ENCODE peak calls at places on chromosome 5, in ten cellular contexts. One of them, this sample, is unnamed. For H3K4me1, the result is how much of the 10 kb centered on the place peaks cover.

GRCh38 chr5:90562331-90562730 is 3.7 kb downstream of the ADGRV1 start:
- DNase-seq in OCI-LY7: no peak
- DNase-seq in CD8-positive, alpha-beta T cell: no peak
- DNase-seq in right cardiac atrium: no peak
- DNase-seq in prostate gland: no peak
- DNase-seq in neural progenitor cell: peak
- DNase-seq in tibial nerve: no peak
- DNase-seq in cardiac muscle cell: no peak
- DNase-seq in colonic mucosa: no peak
- DNase-seq in upper lobe of left lung: no peak
- DNase-seq in this sample: no peak

GRCh38 chr5:53430618-53431252 is 49.7 kb upstream of the FST start:
- DNase-seq in OCI-LY7: peak
- DNase-seq in CD8-positive, alpha-beta T cell: no peak
- DNase-seq in right cardiac atrium: no peak
- DNase-seq in prostate gland: no peak
- DNase-seq in neural progenitor cell: peak
- DNase-seq in tibial nerve: no peak
- DNase-seq in cardiac muscle cell: peak
- DNase-seq in colonic mucosa: no peak
- DNase-seq in upper lobe of left lung: no peak
- DNase-seq in this sample: no peak

GRCh38 chr5:5638193-5638592 is 215.7 kb downstream of the ICE1 start:
- DNase-seq in OCI-LY7: no peak
- DNase-seq in CD8-positive, alpha-beta T cell: no peak
- DNase-seq in right cardiac atrium: no peak
- DNase-seq in prostate gland: no peak
- DNase-seq in neural progenitor cell: no peak
- DNase-seq in tibial nerve: no peak
- DNase-seq in cardiac muscle cell: peak
- DNase-seq in colonic mucosa: no peak
- DNase-seq in upper lobe of left lung: peak
- DNase-seq in this sample: no peak

GRCh38 chr5:160441352-160441781 is 19.7 kb downstream of the PTTG1 start:
- DNase-seq in OCI-LY7: no peak
- DNase-seq in CD8-positive, alpha-beta T cell: no peak
- DNase-seq in right cardiac atrium: no peak
- DNase-seq in prostate gland: no peak
- DNase-seq in neural progenitor cell: no peak
- DNase-seq in tibial nerve: no peak
- DNase-seq in cardiac muscle cell: no peak
- DNase-seq in colonic mucosa: no peak
- DNase-seq in upper lobe of left lung: no peak
- DNase-seq in this sample: no peak

GRCh38 chr5:60810438-60811085 is 33.5 kb downstream of the ELOVL7 start:
- DNase-seq in OCI-LY7: no peak
- DNase-seq in CD8-positive, alpha-beta T cell: no peak
- DNase-seq in right cardiac atrium: no peak
- DNase-seq in prostate gland: no peak
- DNase-seq in neural progenitor cell: no peak
- DNase-seq in tibial nerve: no peak
- DNase-seq in cardiac muscle cell: no peak
- DNase-seq in colonic mucosa: no peak
- DNase-seq in upper lobe of left lung: no peak
- DNase-seq in this sample: no peak

GRCh38 chr5:157303667-157304327 is 37.9 kb downstream of the CYFIP2 start:
- DNase-seq in OCI-LY7: peak
- DNase-seq in CD8-positive, alpha-beta T cell: peak
- DNase-seq in right cardiac atrium: peak
- DNase-seq in prostate gland: no peak
- DNase-seq in neural progenitor cell: peak
- DNase-seq in tibial nerve: no peak
- DNase-seq in cardiac muscle cell: peak
- DNase-seq in colonic mucosa: no peak
- DNase-seq in upper lobe of left lung: no peak
- DNase-seq in this sample: no peak

GRCh38 chr5:53170748-53171349 is 61.3 kb upstream of the MOCS2 start:
- DNase-seq in OCI-LY7: peak
- DNase-seq in CD8-positive, alpha-beta T cell: no peak
- DNase-seq in right cardiac atrium: no peak
- DNase-seq in prostate gland: no peak
- DNase-seq in neural progenitor cell: peak
- DNase-seq in tibial nerve: no peak
- DNase-seq in cardiac muscle cell: peak
- DNase-seq in colonic mucosa: no peak
- DNase-seq in upper lobe of left lung: no peak
- DNase-seq in this sample: no peak

GRCh38 chr5:127011151-127011550 is 19.2 kb downstream of the MARCHF3 start:
- DNase-seq in OCI-LY7: no peak
- DNase-seq in CD8-positive, alpha-beta T cell: no peak
- DNase-seq in right cardiac atrium: no peak
- DNase-seq in prostate gland: no peak
- DNase-seq in neural progenitor cell: no peak
- DNase-seq in tibial nerve: no peak
- DNase-seq in cardiac muscle cell: no peak
- DNase-seq in colonic mucosa: no peak
- DNase-seq in upper lobe of left lung: no peak
- DNase-seq in this sample: no peak

GRCh38 chr5:146052780-146053179 is 52.6 kb downstream of the PLAC8L1 start:
- DNase-seq in OCI-LY7: peak
- DNase-seq in CD8-positive, alpha-beta T cell: no peak
- DNase-seq in right cardiac atrium: no peak
- DNase-seq in prostate gland: no peak
- DNase-seq in neural progenitor cell: peak
- DNase-seq in tibial nerve: no peak
- DNase-seq in cardiac muscle cell: peak
- DNase-seq in colonic mucosa: no peak
- DNase-seq in upper lobe of left lung: no peak
- DNase-seq in this sample: no peak

GRCh38 chr5:153404747-153405146 is 85.7 kb upstream of the GRIA1 start:
- DNase-seq in OCI-LY7: no peak
- DNase-seq in CD8-positive, alpha-beta T cell: no peak
- DNase-seq in right cardiac atrium: no peak
- DNase-seq in prostate gland: no peak
- DNase-seq in neural progenitor cell: peak
- DNase-seq in tibial nerve: no peak
- DNase-seq in cardiac muscle cell: peak
- DNase-seq in colonic mucosa: no peak
- DNase-seq in upper lobe of left lung: no peak
- DNase-seq in this sample: no peak

GRCh38 chr5:15637886-15638285 is 137.9 kb downstream of the FBXL7 start:
- DNase-seq in OCI-LY7: no peak
- DNase-seq in CD8-positive, alpha-beta T cell: no peak
- DNase-seq in right cardiac atrium: no peak
- DNase-seq in prostate gland: no peak
- DNase-seq in neural progenitor cell: no peak
- DNase-seq in tibial nerve: no peak
- DNase-seq in cardiac muscle cell: no peak
- DNase-seq in colonic mucosa: no peak
- DNase-seq in upper lobe of left lung: no peak
- DNase-seq in this sample: no peak

GRCh38 chr5:66993882-66994281 is 202.7 kb downstream of the CD180 start:
- DNase-seq in OCI-LY7: no peak
- DNase-seq in CD8-positive, alpha-beta T cell: no peak
- DNase-seq in right cardiac atrium: no peak
- DNase-seq in prostate gland: no peak
- DNase-seq in neural progenitor cell: no peak
- DNase-seq in tibial nerve: no peak
- DNase-seq in cardiac muscle cell: no peak
- DNase-seq in colonic mucosa: no peak
- DNase-seq in upper lobe of left lung: no peak
- DNase-seq in this sample: no peak
- H3K4me1 ChIP-seq in OCI-LY7: under half
- H3K4me1 ChIP-seq in CD8-positive, alpha-beta T cell: under half
- H3K4me1 ChIP-seq in right cardiac atrium: under half
- H3K4me1 ChIP-seq in prostate gland: under half
- H3K4me1 ChIP-seq in neural progenitor cell: under half
- H3K4me1 ChIP-seq in tibial nerve: under half
- H3K4me1 ChIP-seq in cardiac muscle cell: under half
- H3K4me1 ChIP-seq in colonic mucosa: under half
- H3K4me1 ChIP-seq in upper lobe of left lung: under half
- H3K4me1 ChIP-seq in this sample: under half

GRCh38 chr5:158754018-158754514 is 345.6 kb downstream of the EBF1 start:
- DNase-seq in OCI-LY7: no peak
- DNase-seq in CD8-positive, alpha-beta T cell: no peak
- DNase-seq in right cardiac atrium: no peak
- DNase-seq in prostate gland: no peak
- DNase-seq in neural progenitor cell: no peak
- DNase-seq in tibial nerve: no peak
- DNase-seq in cardiac muscle cell: no peak
- DNase-seq in colonic mucosa: no peak
- DNase-seq in upper lobe of left lung: no peak
- DNase-seq in this sample: no peak

GRCh38 chr5:158752656-158752973 is 347.1 kb downstream of the EBF1 start:
- DNase-seq in OCI-LY7: no peak
- DNase-seq in CD8-positive, alpha-beta T cell: no peak
- DNase-seq in right cardiac atrium: no peak
- DNase-seq in prostate gland: no peak
- DNase-seq in neural progenitor cell: no peak
- DNase-seq in tibial nerve: no peak
- DNase-seq in cardiac muscle cell: no peak
- DNase-seq in colonic mucosa: no peak
- DNase-seq in upper lobe of left lung: no peak
- DNase-seq in this sample: no peak

GRCh38 chr5:158755221-158755620 is 344.5 kb downstream of the EBF1 start:
- DNase-seq in OCI-LY7: peak
- DNase-seq in CD8-positive, alpha-beta T cell: no peak
- DNase-seq in right cardiac atrium: no peak
- DNase-seq in prostate gland: no peak
- DNase-seq in neural progenitor cell: no peak
- DNase-seq in tibial nerve: no peak
- DNase-seq in cardiac muscle cell: no peak
- DNase-seq in colonic mucosa: no peak
- DNase-seq in upper lobe of left lung: no peak
- DNase-seq in this sample: no peak

GRCh38 chr5:158753354-158753753 is 346.4 kb downstream of the EBF1 start:
- DNase-seq in OCI-LY7: peak
- DNase-seq in CD8-positive, alpha-beta T cell: no peak
- DNase-seq in right cardiac atrium: no peak
- DNase-seq in prostate gland: no peak
- DNase-seq in neural progenitor cell: no peak
- DNase-seq in tibial nerve: no peak
- DNase-seq in cardiac muscle cell: no peak
- DNase-seq in colonic mucosa: no peak
- DNase-seq in upper lobe of left lung: no peak
- DNase-seq in this sample: no peak

DNA sequence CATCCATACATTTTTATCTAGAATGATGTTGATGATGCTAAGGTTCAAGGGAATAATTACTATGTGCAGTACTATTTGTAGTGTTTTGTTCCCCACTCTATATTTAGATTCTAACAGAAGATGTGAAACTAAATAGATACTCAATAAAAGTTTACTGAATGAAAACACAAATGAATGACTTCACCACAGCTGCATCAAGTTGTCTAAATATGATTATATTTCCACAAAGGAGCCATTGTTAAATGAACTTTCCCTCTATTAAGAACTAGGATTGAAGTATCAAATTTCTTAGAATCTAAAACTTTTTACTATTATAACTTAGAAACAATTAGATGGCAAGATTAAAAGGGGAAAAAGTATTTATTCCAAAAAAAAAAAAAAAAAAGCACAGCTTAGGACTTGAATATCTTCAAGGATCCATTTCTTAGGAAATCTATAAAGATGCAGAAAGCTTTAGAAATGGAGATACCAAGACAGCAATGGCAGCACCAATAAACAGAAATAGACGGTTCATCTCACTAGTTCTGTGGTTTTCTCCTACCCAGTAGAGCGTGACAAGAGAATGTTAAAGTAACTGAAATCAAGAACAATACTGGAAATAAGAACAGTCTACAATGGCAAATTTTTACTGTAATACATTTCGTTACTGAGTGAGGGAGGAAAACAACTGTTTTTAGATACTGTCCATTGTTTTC is 347.6 kb downstream of the EBF1 start:
- DNase-seq in OCI-LY7: peak
- DNase-seq in CD8-positive, alpha-beta T cell: no peak
- DNase-seq in right cardiac atrium: no peak
- DNase-seq in prostate gland: no peak
- DNase-seq in neural progenitor cell: no peak
- DNase-seq in tibial nerve: no peak
- DNase-seq in cardiac muscle cell: no peak
- DNase-seq in colonic mucosa: no peak
- DNase-seq in upper lobe of left lung: no peak
- DNase-seq in this sample: no peak
- H3K4me3 ChIP-seq in OCI-LY7: peak
- H3K4me3 ChIP-seq in CD8-positive, alpha-beta T cell: no peak
- H3K4me3 ChIP-seq in right cardiac atrium: no peak
- H3K4me3 ChIP-seq in prostate gland: no peak
- H3K4me3 ChIP-seq in neural progenitor cell: no peak
- H3K4me3 ChIP-seq in tibial nerve: no peak
- H3K4me3 ChIP-seq in cardiac muscle cell: no peak
- H3K4me3 ChIP-seq in colonic mucosa: no peak
- H3K4me3 ChIP-seq in upper lobe of left lung: no peak
- H3K4me3 ChIP-seq in this sample: no peak

GRCh38 chr5:154476343-154477213 is 1.4 kb downstream of the HAND1 start:
- DNase-seq in OCI-LY7: no peak
- DNase-seq in CD8-positive, alpha-beta T cell: no peak
- DNase-seq in right cardiac atrium: no peak
- DNase-seq in prostate gland: no peak
- DNase-seq in neural progenitor cell: peak
- DNase-seq in tibial nerve: no peak
- DNase-seq in cardiac muscle cell: no peak
- DNase-seq in colonic mucosa: no peak
- DNase-seq in upper lobe of left lung: no peak
- DNase-seq in this sample: no peak
- H3K4me1 ChIP-seq in OCI-LY7: under half
- H3K4me1 ChIP-seq in CD8-positive, alpha-beta T cell: half or more
- H3K4me1 ChIP-seq in right cardiac atrium: under half
- H3K4me1 ChIP-seq in prostate gland: under half
- H3K4me1 ChIP-seq in neural progenitor cell: under half
- H3K4me1 ChIP-seq in tibial nerve: under half
- H3K4me1 ChIP-seq in cardiac muscle cell: under half
- H3K4me1 ChIP-seq in colonic mucosa: under half
- H3K4me1 ChIP-seq in upper lobe of left lung: half or more
- H3K4me1 ChIP-seq in this sample: under half

DNA sequence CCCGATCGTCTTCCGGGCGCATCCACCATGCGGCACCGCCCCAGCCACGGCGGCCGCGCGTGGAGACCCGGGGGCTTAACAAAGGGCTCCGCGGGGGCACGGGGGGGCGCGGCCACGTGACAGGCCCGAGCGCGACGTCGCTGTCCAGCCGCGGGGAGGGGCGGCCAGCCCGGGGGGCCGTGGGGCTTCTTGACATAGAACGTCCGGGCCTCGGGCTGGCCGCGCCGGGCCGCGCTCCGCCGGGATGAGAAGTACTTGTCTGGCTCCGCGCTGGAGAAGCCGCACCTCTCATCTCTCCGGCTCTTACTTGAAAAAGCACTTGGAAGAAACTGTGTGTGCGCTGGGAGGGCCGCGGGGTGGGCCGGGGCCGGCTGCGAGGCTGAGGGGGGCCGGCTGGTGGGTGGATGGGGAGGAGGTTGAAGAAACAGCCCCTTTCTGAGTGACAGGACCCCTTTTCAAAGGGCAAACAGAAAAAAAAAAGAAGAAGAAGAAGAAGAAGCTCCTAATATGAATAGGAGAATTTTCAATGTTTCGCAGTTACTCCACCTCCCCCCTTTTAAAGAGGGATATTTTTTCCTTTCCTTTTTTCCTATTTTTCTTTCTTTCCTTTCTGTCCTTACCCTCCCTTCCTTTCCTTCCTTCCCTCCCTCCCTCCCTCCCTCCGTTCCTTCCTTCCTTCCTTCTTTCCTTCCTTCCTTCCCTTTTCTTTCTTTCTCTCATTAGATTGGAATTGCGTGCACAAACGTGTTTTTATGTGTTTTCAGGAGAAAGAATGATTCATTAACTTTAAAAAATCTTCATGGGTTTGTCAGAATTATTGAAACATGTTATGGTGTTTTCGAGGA is 21.3 kb downstream of the NR2F1 start:
- DNase-seq in OCI-LY7: no peak
- DNase-seq in CD8-positive, alpha-beta T cell: no peak
- DNase-seq in right cardiac atrium: peak
- DNase-seq in prostate gland: no peak
- DNase-seq in neural progenitor cell: peak
- DNase-seq in tibial nerve: no peak
- DNase-seq in cardiac muscle cell: no peak
- DNase-seq in colonic mucosa: no peak
- DNase-seq in upper lobe of left lung: no peak
- DNase-seq in this sample: no peak
- H3K4me3 ChIP-seq in OCI-LY7: no peak
- H3K4me3 ChIP-seq in CD8-positive, alpha-beta T cell: no peak
- H3K4me3 ChIP-seq in right cardiac atrium: peak
- H3K4me3 ChIP-seq in prostate gland: peak
- H3K4me3 ChIP-seq in neural progenitor cell: peak
- H3K4me3 ChIP-seq in tibial nerve: peak
- H3K4me3 ChIP-seq in cardiac muscle cell: no peak
- H3K4me3 ChIP-seq in colonic mucosa: no peak
- H3K4me3 ChIP-seq in upper lobe of left lung: peak
- H3K4me3 ChIP-seq in this sample: no peak

This sample was measured in aorta.